ENCODE peak calls at places on chromosome 13, in ten cellular contexts. One of them, this sample, is unnamed.

GRCh38 chr13:38755792-38756191 is 68.9 kb downstream of the FREM2 start:
- DNase-seq in activated T-helper 1 cell treated with anti-CD3 and anti-CD28 coated beads, Interleukin-12 subunit alpha, Interleukin-12 subunit beta, Interleukin-2, Interleukin-4 antibody, amounts not matched to agents 30 ng/mL and 10 ng/mL and 1 ng/mL, durations not matched to agents 14 hours and 24 hours and 36 hours: no peak
- DNase-seq in substantia nigra: no peak
- DNase-seq in posterior cingulate gyrus: no peak
- DNase-seq in NB4: no peak
- DNase-seq in EL: no peak
- DNase-seq in mucosa of descending colon: no peak
- DNase-seq in progenitor cell of endocrine pancreas: no peak
- DNase-seq in left cardiac atrium: no peak
- DNase-seq in T1000: no peak
- DNase-seq in this sample: no peak

GRCh38 chr13:29439601-29440381 is 155.7 kb downstream of the SLC7A1 start:
- DNase-seq in activated T-helper 1 cell treated with anti-CD3 and anti-CD28 coated beads, Interleukin-12 subunit alpha, Interleukin-12 subunit beta, Interleukin-2, Interleukin-4 antibody, amounts not matched to agents 30 ng/mL and 10 ng/mL and 1 ng/mL, durations not matched to agents 14 hours and 24 hours and 36 hours: no peak
- DNase-seq in substantia nigra: no peak
- DNase-seq in posterior cingulate gyrus: no peak
- DNase-seq in NB4: no peak
- DNase-seq in EL: no peak
- DNase-seq in mucosa of descending colon: no peak
- DNase-seq in progenitor cell of endocrine pancreas: no peak
- DNase-seq in left cardiac atrium: no peak
- DNase-seq in T1000: no peak
- DNase-seq in this sample: no peak

GRCh38 chr13:106599875-106600797 is 32.2 kb upstream of the ARGLU1 start:
- DNase-seq in activated T-helper 1 cell treated with anti-CD3 and anti-CD28 coated beads, Interleukin-12 subunit alpha, Interleukin-12 subunit beta, Interleukin-2, Interleukin-4 antibody, amounts not matched to agents 30 ng/mL and 10 ng/mL and 1 ng/mL, durations not matched to agents 14 hours and 24 hours and 36 hours: no peak
- DNase-seq in substantia nigra: no peak
- DNase-seq in posterior cingulate gyrus: no peak
- DNase-seq in NB4: no peak
- DNase-seq in EL: peak
- DNase-seq in mucosa of descending colon: no peak
- DNase-seq in progenitor cell of endocrine pancreas: no peak
- DNase-seq in left cardiac atrium: no peak
- DNase-seq in T1000: no peak
- DNase-seq in this sample: no peak

GRCh38 chr13:100139822-100140221 is 50.9 kb downstream of the PCCA start:
- DNase-seq in activated T-helper 1 cell treated with anti-CD3 and anti-CD28 coated beads, Interleukin-12 subunit alpha, Interleukin-12 subunit beta, Interleukin-2, Interleukin-4 antibody, amounts not matched to agents 30 ng/mL and 10 ng/mL and 1 ng/mL, durations not matched to agents 14 hours and 24 hours and 36 hours: no peak
- DNase-seq in substantia nigra: no peak
- DNase-seq in posterior cingulate gyrus: no peak
- DNase-seq in NB4: no peak
- DNase-seq in EL: peak
- DNase-seq in mucosa of descending colon: no peak
- DNase-seq in progenitor cell of endocrine pancreas: no peak
- DNase-seq in left cardiac atrium: no peak
- DNase-seq in T1000: no peak
- DNase-seq in this sample: no peak

GRCh38 chr13:46553886-46554855 is 1.2 kb downstream of the LRCH1 start:
- DNase-seq in activated T-helper 1 cell treated with anti-CD3 and anti-CD28 coated beads, Interleukin-12 subunit alpha, Interleukin-12 subunit beta, Interleukin-2, Interleukin-4 antibody, amounts not matched to agents 30 ng/mL and 10 ng/mL and 1 ng/mL, durations not matched to agents 14 hours and 24 hours and 36 hours: peak
- DNase-seq in substantia nigra: peak
- DNase-seq in posterior cingulate gyrus: peak
- DNase-seq in NB4: peak
- DNase-seq in EL: peak
- DNase-seq in mucosa of descending colon: peak
- DNase-seq in progenitor cell of endocrine pancreas: peak
- DNase-seq in left cardiac atrium: peak
- DNase-seq in T1000: no peak
- DNase-seq in this sample: peak

GRCh38 chr13:60043262-60043661 is 120.5 kb downstream of the DIAPH3 start:
- DNase-seq in activated T-helper 1 cell treated with anti-CD3 and anti-CD28 coated beads, Interleukin-12 subunit alpha, Interleukin-12 subunit beta, Interleukin-2, Interleukin-4 antibody, amounts not matched to agents 30 ng/mL and 10 ng/mL and 1 ng/mL, durations not matched to agents 14 hours and 24 hours and 36 hours: no peak
- DNase-seq in substantia nigra: no peak
- DNase-seq in posterior cingulate gyrus: no peak
- DNase-seq in NB4: no peak
- DNase-seq in EL: no peak
- DNase-seq in mucosa of descending colon: no peak
- DNase-seq in progenitor cell of endocrine pancreas: no peak
- DNase-seq in left cardiac atrium: no peak
- DNase-seq in T1000: no peak
- DNase-seq in this sample: no peak

GRCh38 chr13:21674271-21675009 is 3.6 kb downstream of the FGF9 start:
- DNase-seq in activated T-helper 1 cell treated with anti-CD3 and anti-CD28 coated beads, Interleukin-12 subunit alpha, Interleukin-12 subunit beta, Interleukin-2, Interleukin-4 antibody, amounts not matched to agents 30 ng/mL and 10 ng/mL and 1 ng/mL, durations not matched to agents 14 hours and 24 hours and 36 hours: no peak
- DNase-seq in substantia nigra: no peak
- DNase-seq in posterior cingulate gyrus: peak
- DNase-seq in NB4: peak
- DNase-seq in EL: no peak
- DNase-seq in mucosa of descending colon: peak
- DNase-seq in progenitor cell of endocrine pancreas: peak
- DNase-seq in left cardiac atrium: peak
- DNase-seq in T1000: no peak
- DNase-seq in this sample: no peak

GRCh38 chr13:90623318-90624011 is 724.0 kb upstream of the MIR17HG start:
- DNase-seq in activated T-helper 1 cell treated with anti-CD3 and anti-CD28 coated beads, Interleukin-12 subunit alpha, Interleukin-12 subunit beta, Interleukin-2, Interleukin-4 antibody, amounts not matched to agents 30 ng/mL and 10 ng/mL and 1 ng/mL, durations not matched to agents 14 hours and 24 hours and 36 hours: no peak
- DNase-seq in substantia nigra: no peak
- DNase-seq in posterior cingulate gyrus: no peak
- DNase-seq in NB4: no peak
- DNase-seq in EL: no peak
- DNase-seq in mucosa of descending colon: no peak
- DNase-seq in progenitor cell of endocrine pancreas: no peak
- DNase-seq in left cardiac atrium: no peak
- DNase-seq in T1000: no peak
- DNase-seq in this sample: no peak

GRCh38 chr13:71378992-71379905 is 487.8 kb downstream of the DACH1 start:
- DNase-seq in activated T-helper 1 cell treated with anti-CD3 and anti-CD28 coated beads, Interleukin-12 subunit alpha, Interleukin-12 subunit beta, Interleukin-2, Interleukin-4 antibody, amounts not matched to agents 30 ng/mL and 10 ng/mL and 1 ng/mL, durations not matched to agents 14 hours and 24 hours and 36 hours: no peak
- DNase-seq in substantia nigra: no peak
- DNase-seq in posterior cingulate gyrus: no peak
- DNase-seq in NB4: no peak
- DNase-seq in EL: no peak
- DNase-seq in mucosa of descending colon: no peak
- DNase-seq in progenitor cell of endocrine pancreas: no peak
- DNase-seq in left cardiac atrium: no peak
- DNase-seq in T1000: no peak
- DNase-seq in this sample: no peak

GRCh38 chr13:29901714-29902631 is 51.6 kb upstream of the UBL3 start:
- DNase-seq in activated T-helper 1 cell treated with anti-CD3 and anti-CD28 coated beads, Interleukin-12 subunit alpha, Interleukin-12 subunit beta, Interleukin-2, Interleukin-4 antibody, amounts not matched to agents 30 ng/mL and 10 ng/mL and 1 ng/mL, durations not matched to agents 14 hours and 24 hours and 36 hours: peak
- DNase-seq in substantia nigra: no peak
- DNase-seq in posterior cingulate gyrus: no peak
- DNase-seq in NB4: peak
- DNase-seq in EL: peak
- DNase-seq in mucosa of descending colon: peak
- DNase-seq in progenitor cell of endocrine pancreas: no peak
- DNase-seq in left cardiac atrium: no peak
- DNase-seq in T1000: peak
- DNase-seq in this sample: peak

GRCh38 chr13:23995283-23996073 is 98.2 kb upstream of the C1QTNF9B start:
- DNase-seq in activated T-helper 1 cell treated with anti-CD3 and anti-CD28 coated beads, Interleukin-12 subunit alpha, Interleukin-12 subunit beta, Interleukin-2, Interleukin-4 antibody, amounts not matched to agents 30 ng/mL and 10 ng/mL and 1 ng/mL, durations not matched to agents 14 hours and 24 hours and 36 hours: no peak
- DNase-seq in substantia nigra: no peak
- DNase-seq in posterior cingulate gyrus: no peak
- DNase-seq in NB4: no peak
- DNase-seq in EL: no peak
- DNase-seq in mucosa of descending colon: no peak
- DNase-seq in progenitor cell of endocrine pancreas: no peak
- DNase-seq in left cardiac atrium: no peak
- DNase-seq in T1000: no peak
- DNase-seq in this sample: no peak

GRCh38 chr13:99265823-99266426 is 7.7 kb upstream of the GPR18 start:
- DNase-seq in activated T-helper 1 cell treated with anti-CD3 and anti-CD28 coated beads, Interleukin-12 subunit alpha, Interleukin-12 subunit beta, Interleukin-2, Interleukin-4 antibody, amounts not matched to agents 30 ng/mL and 10 ng/mL and 1 ng/mL, durations not matched to agents 14 hours and 24 hours and 36 hours: no peak
- DNase-seq in substantia nigra: no peak
- DNase-seq in posterior cingulate gyrus: no peak
- DNase-seq in NB4: peak
- DNase-seq in EL: peak
- DNase-seq in mucosa of descending colon: no peak
- DNase-seq in progenitor cell of endocrine pancreas: no peak
- DNase-seq in left cardiac atrium: no peak
- DNase-seq in T1000: no peak
- DNase-seq in this sample: no peak

GRCh38 chr13:102018716-102019115 is 383.1 kb downstream of the FGF14 start:
- DNase-seq in activated T-helper 1 cell treated with anti-CD3 and anti-CD28 coated beads, Interleukin-12 subunit alpha, Interleukin-12 subunit beta, Interleukin-2, Interleukin-4 antibody, amounts not matched to agents 30 ng/mL and 10 ng/mL and 1 ng/mL, durations not matched to agents 14 hours and 24 hours and 36 hours: no peak
- DNase-seq in substantia nigra: no peak
- DNase-seq in posterior cingulate gyrus: no peak
- DNase-seq in NB4: no peak
- DNase-seq in EL: no peak
- DNase-seq in mucosa of descending colon: no peak
- DNase-seq in progenitor cell of endocrine pancreas: no peak
- DNase-seq in left cardiac atrium: no peak
- DNase-seq in T1000: no peak
- DNase-seq in this sample: no peak

GRCh38 chr13:85586856-85587255 is 212.4 kb downstream of the SLITRK6 start:
- DNase-seq in activated T-helper 1 cell treated with anti-CD3 and anti-CD28 coated beads, Interleukin-12 subunit alpha, Interleukin-12 subunit beta, Interleukin-2, Interleukin-4 antibody, amounts not matched to agents 30 ng/mL and 10 ng/mL and 1 ng/mL, durations not matched to agents 14 hours and 24 hours and 36 hours: no peak
- DNase-seq in substantia nigra: no peak
- DNase-seq in posterior cingulate gyrus: no peak
- DNase-seq in NB4: no peak
- DNase-seq in EL: no peak
- DNase-seq in mucosa of descending colon: no peak
- DNase-seq in progenitor cell of endocrine pancreas: no peak
- DNase-seq in left cardiac atrium: no peak
- DNase-seq in T1000: no peak
- DNase-seq in this sample: no peak

GRCh38 chr13:84431646-84432045 is 549.4 kb upstream of the SLITRK1 start:
- DNase-seq in activated T-helper 1 cell treated with anti-CD3 and anti-CD28 coated beads, Interleukin-12 subunit alpha, Interleukin-12 subunit beta, Interleukin-2, Interleukin-4 antibody, amounts not matched to agents 30 ng/mL and 10 ng/mL and 1 ng/mL, durations not matched to agents 14 hours and 24 hours and 36 hours: no peak
- DNase-seq in substantia nigra: no peak
- DNase-seq in posterior cingulate gyrus: no peak
- DNase-seq in NB4: no peak
- DNase-seq in EL: peak
- DNase-seq in mucosa of descending colon: no peak
- DNase-seq in progenitor cell of endocrine pancreas: no peak
- DNase-seq in left cardiac atrium: no peak
- DNase-seq in T1000: no peak
- DNase-seq in this sample: no peak

GRCh38 chr13:95452376-95452775 is 100.1 kb upstream of the CLDN10 start:
- DNase-seq in activated T-helper 1 cell treated with anti-CD3 and anti-CD28 coated beads, Interleukin-12 subunit alpha, Interleukin-12 subunit beta, Interleukin-2, Interleukin-4 antibody, amounts not matched to agents 30 ng/mL and 10 ng/mL and 1 ng/mL, durations not matched to agents 14 hours and 24 hours and 36 hours: no peak
- DNase-seq in substantia nigra: no peak
- DNase-seq in posterior cingulate gyrus: no peak
- DNase-seq in NB4: no peak
- DNase-seq in EL: no peak
- DNase-seq in mucosa of descending colon: no peak
- DNase-seq in progenitor cell of endocrine pancreas: no peak
- DNase-seq in left cardiac atrium: no peak
- DNase-seq in T1000: no peak
- DNase-seq in this sample: no peak

GRCh38 chr13:44373601-44374347 is at the start of gene SERP2:
- DNase-seq in activated T-helper 1 cell treated with anti-CD3 and anti-CD28 coated beads, Interleukin-12 subunit alpha, Interleukin-12 subunit beta, Interleukin-2, Interleukin-4 antibody, amounts not matched to agents 30 ng/mL and 10 ng/mL and 1 ng/mL, durations not matched to agents 14 hours and 24 hours and 36 hours: no peak
- DNase-seq in substantia nigra: peak
- DNase-seq in posterior cingulate gyrus: peak
- DNase-seq in NB4: no peak
- DNase-seq in EL: peak
- DNase-seq in mucosa of descending colon: peak
- DNase-seq in progenitor cell of endocrine pancreas: peak
- DNase-seq in left cardiac atrium: peak
- DNase-seq in T1000: no peak
- DNase-seq in this sample: no peak

GRCh38 chr13:41492432-41493267 is 35.3 kb downstream of the RGCC start:
- DNase-seq in activated T-helper 1 cell treated with anti-CD3 and anti-CD28 coated beads, Interleukin-12 subunit alpha, Interleukin-12 subunit beta, Interleukin-2, Interleukin-4 antibody, amounts not matched to agents 30 ng/mL and 10 ng/mL and 1 ng/mL, durations not matched to agents 14 hours and 24 hours and 36 hours: peak
- DNase-seq in substantia nigra: no peak
- DNase-seq in posterior cingulate gyrus: no peak
- DNase-seq in NB4: peak
- DNase-seq in EL: no peak
- DNase-seq in mucosa of descending colon: no peak
- DNase-seq in progenitor cell of endocrine pancreas: no peak
- DNase-seq in left cardiac atrium: no peak
- DNase-seq in T1000: no peak
- DNase-seq in this sample: no peak

GRCh38 chr13:49681837-49682236 is 9.4 kb downstream of the EBPL start:
- DNase-seq in activated T-helper 1 cell treated with anti-CD3 and anti-CD28 coated beads, Interleukin-12 subunit alpha, Interleukin-12 subunit beta, Interleukin-2, Interleukin-4 antibody, amounts not matched to agents 30 ng/mL and 10 ng/mL and 1 ng/mL, durations not matched to agents 14 hours and 24 hours and 36 hours: no peak
- DNase-seq in substantia nigra: no peak
- DNase-seq in posterior cingulate gyrus: no peak
- DNase-seq in NB4: no peak
- DNase-seq in EL: peak
- DNase-seq in mucosa of descending colon: no peak
- DNase-seq in progenitor cell of endocrine pancreas: no peak
- DNase-seq in left cardiac atrium: no peak
- DNase-seq in T1000: no peak
- DNase-seq in this sample: no peak

This sample was measured in HL-60.